ENCODE peak calls at places on chromosomes 5 and 9, in ten cellular contexts. One of them, this sample, is unnamed.

GRCh38 chr5:124124711-124125229 is 612.8 kb downstream of the CSNK1G3 start:
- DNase-seq in tibial nerve: no peak
- DNase-seq in heart left ventricle: no peak
- DNase-seq in IMR-90: peak; percentile 0
- DNase-seq in K562: no peak
- DNase-seq in stomach: no peak
- DNase-seq in ovary: no peak
- DNase-seq in uterus: no peak
- DNase-seq in prostate gland: no peak
- DNase-seq in sigmoid colon: no peak
- DNase-seq in this sample: no peak

GRCh38 chr5:161757223-161757622 is 71.7 kb downstream of the GABRA6 start:
- DNase-seq in prostate gland: no peak
- DNase-seq in ovary: no peak
- DNase-seq in stomach: no peak
- DNase-seq in IMR-90: no peak
- DNase-seq in K562: no peak
- DNase-seq in tibial nerve: no peak
- DNase-seq in uterus: no peak
- DNase-seq in sigmoid colon: no peak
- DNase-seq in heart left ventricle: no peak
- DNase-seq in this sample: no peak

GRCh38 chr5:392431-392988 is 50.5 kb upstream of the EXOC3 start:
- DNase-seq in K562: no peak
- DNase-seq in heart left ventricle: no peak
- DNase-seq in prostate gland: no peak
- DNase-seq in ovary: peak; percentile 7
- DNase-seq in IMR-90: peak; percentile 58
- DNase-seq in uterus: no peak
- DNase-seq in sigmoid colon: no peak
- DNase-seq in stomach: peak; percentile 25
- DNase-seq in tibial nerve: no peak
- DNase-seq in this sample: no peak

GRCh38 chr5:172115541-172115982 is 72.5 kb downstream of the STK10 start:
- DNase-seq in K562: no peak
- DNase-seq in ovary: no peak
- DNase-seq in prostate gland: no peak
- DNase-seq in stomach: no peak
- DNase-seq in tibial nerve: no peak
- DNase-seq in heart left ventricle: no peak
- DNase-seq in sigmoid colon: no peak
- DNase-seq in uterus: no peak
- DNase-seq in IMR-90: no peak
- DNase-seq in this sample: no peak

GRCh38 chr9:71690058-71690691 is 78.1 kb downstream of the CEMIP2 start:
- DNase-seq in uterus: no peak
- DNase-seq in sigmoid colon: no peak
- DNase-seq in K562: no peak
- DNase-seq in ovary: no peak
- DNase-seq in IMR-90: peak; percentile 53
- DNase-seq in tibial nerve: no peak
- DNase-seq in heart left ventricle: no peak
- DNase-seq in prostate gland: no peak
- DNase-seq in stomach: no peak
- DNase-seq in this sample: no peak

GRCh38 chr5:179755022-179755421 is 22.4 kb downstream of the MAML1 start:
- DNase-seq in K562: peak; percentile 23
- DNase-seq in ovary: no peak
- DNase-seq in stomach: no peak
- DNase-seq in heart left ventricle: no peak
- DNase-seq in uterus: no peak
- DNase-seq in prostate gland: no peak
- DNase-seq in sigmoid colon: no peak
- DNase-seq in IMR-90: no peak
- DNase-seq in tibial nerve: no peak
- DNase-seq in this sample: no peak

GRCh38 chr5:76546497-76547102 is 76.6 kb downstream of the F2RL2 start:
- DNase-seq in stomach: no peak
- DNase-seq in prostate gland: no peak
- DNase-seq in uterus: no peak
- DNase-seq in sigmoid colon: no peak
- DNase-seq in ovary: no peak
- DNase-seq in tibial nerve: no peak
- DNase-seq in heart left ventricle: no peak
- DNase-seq in K562: no peak
- DNase-seq in IMR-90: no peak
- DNase-seq in this sample: no peak

GRCh38 chr5:93010037-93010436 is 571.0 kb downstream of the NR2F1-AS1 start:
- DNase-seq in stomach: no peak
- DNase-seq in heart left ventricle: no peak
- DNase-seq in uterus: no peak
- DNase-seq in sigmoid colon: no peak
- DNase-seq in K562: no peak
- DNase-seq in tibial nerve: no peak
- DNase-seq in IMR-90: no peak
- DNase-seq in prostate gland: no peak
- DNase-seq in ovary: no peak
- DNase-seq in this sample: no peak

GRCh38 chr9:88358743-88359142 is 29.5 kb upstream of the SPIN1 start:
- DNase-seq in K562: no peak
- DNase-seq in ovary: no peak
- DNase-seq in sigmoid colon: no peak
- DNase-seq in stomach: no peak
- DNase-seq in heart left ventricle: no peak
- DNase-seq in prostate gland: no peak
- DNase-seq in uterus: no peak
- DNase-seq in tibial nerve: no peak
- DNase-seq in IMR-90: no peak
- DNase-seq in this sample: no peak

GRCh38 chr5:6484446-6484845 is 35.8 kb downstream of the UBE2QL1 start:
- DNase-seq in IMR-90: no peak
- DNase-seq in ovary: no peak
- DNase-seq in tibial nerve: no peak
- DNase-seq in uterus: no peak
- DNase-seq in prostate gland: no peak
- DNase-seq in heart left ventricle: no peak
- DNase-seq in stomach: peak; percentile 22
- DNase-seq in sigmoid colon: no peak
- DNase-seq in K562: no peak
- DNase-seq in this sample: no peak

GRCh38 chr9:78958887-78959286 is 612.9 kb upstream of the TLE4 start:
- DNase-seq in K562: peak; percentile 0
- DNase-seq in IMR-90: no peak
- DNase-seq in uterus: no peak
- DNase-seq in heart left ventricle: no peak
- DNase-seq in tibial nerve: no peak
- DNase-seq in sigmoid colon: no peak
- DNase-seq in prostate gland: no peak
- DNase-seq in ovary: no peak
- DNase-seq in stomach: no peak
- DNase-seq in this sample: no peak

GRCh38 chr9:113187935-113188595 is 33.0 kb downstream of the FKBP15 start:
- DNase-seq in IMR-90: peak; percentile 94
- DNase-seq in K562: no peak
- DNase-seq in heart left ventricle: peak; percentile 33
- DNase-seq in prostate gland: no peak
- DNase-seq in ovary: no peak
- DNase-seq in uterus: no peak
- DNase-seq in sigmoid colon: peak; percentile 84
- DNase-seq in tibial nerve: peak; percentile 71
- DNase-seq in stomach: no peak
- DNase-seq in this sample: peak; percentile 78

GRCh38 chr9:129237195-129237611 is 59.1 kb upstream of the IER5L start:
- DNase-seq in prostate gland: no peak
- DNase-seq in uterus: peak; percentile 67
- DNase-seq in tibial nerve: no peak
- DNase-seq in IMR-90: peak; percentile 65
- DNase-seq in K562: peak; percentile 79
- DNase-seq in sigmoid colon: no peak
- DNase-seq in heart left ventricle: no peak
- DNase-seq in ovary: peak; percentile 60
- DNase-seq in stomach: no peak
- DNase-seq in this sample: no peak

GRCh38 chr5:141360685-141361084 is 891 bp downstream of the PCDHGB2 start:
- DNase-seq in K562: no peak
- DNase-seq in stomach: no peak
- DNase-seq in sigmoid colon: no peak
- DNase-seq in heart left ventricle: no peak
- DNase-seq in tibial nerve: no peak
- DNase-seq in uterus: no peak
- DNase-seq in IMR-90: no peak
- DNase-seq in prostate gland: no peak
- DNase-seq in ovary: no peak
- DNase-seq in this sample: no peak
- H3K27me3 ChIP-seq in K562: peaks cover 6% of the 10 kb centered on the region
- H3K27me3 ChIP-seq in stomach: peaks cover 34% of the 10 kb centered on the region
- H3K27me3 ChIP-seq in sigmoid colon: no peaks in the 10 kb centered on the region
- H3K27me3 ChIP-seq in heart left ventricle: no peaks in the 10 kb centered on the region
- H3K27me3 ChIP-seq in tibial nerve: no peaks in the 10 kb centered on the region
- H3K27me3 ChIP-seq in uterus: no peaks in the 10 kb centered on the region
- H3K27me3 ChIP-seq in IMR-90: peaks cover 2% of the 10 kb centered on the region
- H3K27me3 ChIP-seq in prostate gland: peaks cover 19% of the 10 kb centered on the region
- H3K27me3 ChIP-seq in ovary: no peaks in the 10 kb centered on the region
- H3K27me3 ChIP-seq in this sample: peaks cover 4% of the 10 kb centered on the region

GRCh38 chr9:69035438-69036316 is at the start of gene FXN:
- DNase-seq in stomach: peak; percentile 85
- DNase-seq in sigmoid colon: peak; percentile 90
- DNase-seq in ovary: peak; percentile 77
- DNase-seq in heart left ventricle: peak; percentile 87
- DNase-seq in tibial nerve: peak; percentile 72
- DNase-seq in uterus: peak; percentile 82
- DNase-seq in IMR-90: peak; percentile 75
- DNase-seq in prostate gland: peak; percentile 73
- DNase-seq in K562: peak; percentile 84
- DNase-seq in this sample: peak; percentile 88
- TF ChIP-seq POLR2A in stomach: no peak
- TF ChIP-seq POLR2A in sigmoid colon: no peak
- TF ChIP-seq POLR2A in ovary: peak; percentile 58
- TF ChIP-seq POLR2A in heart left ventricle: peak; percentile 56
- TF ChIP-seq POLR2A in tibial nerve: no peak
- TF ChIP-seq POLR2A in uterus: peak; percentile 8
- TF ChIP-seq POLR2A in IMR-90: peak; percentile 62
- TF ChIP-seq POLR2A in prostate gland: peak; percentile 29
- TF ChIP-seq POLR2A in K562: peak; percentile 67
- TF ChIP-seq POLR2A in this sample: peak; percentile 52

DNA sequence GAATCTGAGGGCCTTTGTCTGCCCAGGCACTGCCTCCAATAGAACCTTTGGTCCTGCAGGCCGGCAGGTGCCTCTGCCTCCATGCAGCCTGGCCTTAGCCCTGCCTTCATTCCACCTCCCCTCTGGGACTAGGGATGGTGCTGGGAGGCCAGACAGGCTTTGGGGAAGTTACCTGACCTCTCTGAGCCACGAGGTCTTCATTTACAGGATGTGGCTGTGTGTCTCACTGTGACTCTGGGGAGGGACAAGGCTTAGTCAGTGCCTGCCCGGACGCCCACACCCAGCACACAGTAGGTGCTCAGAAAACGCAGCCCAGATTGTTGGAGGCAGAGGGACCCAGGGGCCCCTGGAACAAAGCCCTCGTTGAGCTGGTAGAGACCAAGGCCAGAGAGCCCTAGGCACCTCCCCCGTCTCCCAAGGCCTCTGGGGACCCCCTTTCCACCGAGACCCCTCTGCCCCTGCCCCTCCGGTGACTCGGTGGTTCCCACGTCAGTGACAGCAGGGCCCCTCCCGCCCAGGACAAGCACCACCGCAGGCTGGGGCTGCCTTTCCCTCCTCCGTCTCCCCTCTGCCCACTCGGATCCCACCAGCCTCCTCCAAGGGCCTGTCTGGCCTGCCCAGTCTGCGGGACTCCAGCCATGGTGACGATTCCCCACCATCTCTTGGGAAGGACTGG is 46.9 kb upstream of the EGFL7 start:
- DNase-seq in stomach: no peak
- DNase-seq in IMR-90: peak; percentile 13
- DNase-seq in K562: peak; percentile 49
- DNase-seq in tibial nerve: no peak
- DNase-seq in heart left ventricle: no peak
- DNase-seq in prostate gland: no peak
- DNase-seq in sigmoid colon: no peak
- DNase-seq in uterus: no peak
- DNase-seq in ovary: no peak
- DNase-seq in this sample: no peak
- H3K27me3 ChIP-seq in stomach: no peaks in the 10 kb centered on the region
- H3K27me3 ChIP-seq in IMR-90: no peaks in the 10 kb centered on the region
- H3K27me3 ChIP-seq in K562: no peaks in the 10 kb centered on the region
- H3K27me3 ChIP-seq in tibial nerve: no peaks in the 10 kb centered on the region
- H3K27me3 ChIP-seq in heart left ventricle: no peaks in the 10 kb centered on the region
- H3K27me3 ChIP-seq in prostate gland: no peaks in the 10 kb centered on the region
- H3K27me3 ChIP-seq in sigmoid colon: no peaks in the 10 kb centered on the region
- H3K27me3 ChIP-seq in uterus: no peaks in the 10 kb centered on the region
- H3K27me3 ChIP-seq in ovary: no peaks in the 10 kb centered on the region
- H3K27me3 ChIP-seq in this sample: no peaks in the 10 kb centered on the region

GRCh38 chr9:122394265-122395242 is 23.7 kb downstream of the PTGS1 start:
- DNase-seq in prostate gland: no peak
- DNase-seq in uterus: peak; percentile 49
- DNase-seq in sigmoid colon: peak; percentile 91
- DNase-seq in ovary: no peak
- DNase-seq in tibial nerve: peak; percentile 44
- DNase-seq in heart left ventricle: peak; percentile 50
- DNase-seq in K562: no peak
- DNase-seq in IMR-90: peak; percentile 95
- DNase-seq in stomach: no peak
- DNase-seq in this sample: no peak
- TF ChIP-seq POLR2A in prostate gland: no peak
- TF ChIP-seq POLR2A in uterus: no peak
- TF ChIP-seq POLR2A in sigmoid colon: no peak
- TF ChIP-seq POLR2A in ovary: no peak
- TF ChIP-seq POLR2A in tibial nerve: no peak
- TF ChIP-seq POLR2A in heart left ventricle: no peak
- TF ChIP-seq POLR2A in K562: no peak
- TF ChIP-seq POLR2A in IMR-90: no peak
- TF ChIP-seq POLR2A in stomach: no peak
- TF ChIP-seq POLR2A in this sample: no peak

GRCh38 chr9:94904806-94905205 is 178.3 kb downstream of the AOPEP start:
- DNase-seq in K562: no peak
- DNase-seq in sigmoid colon: no peak
- DNase-seq in ovary: no peak
- DNase-seq in tibial nerve: no peak
- DNase-seq in heart left ventricle: no peak
- DNase-seq in stomach: no peak
- DNase-seq in prostate gland: no peak
- DNase-seq in uterus: no peak
- DNase-seq in IMR-90: no peak
- DNase-seq in this sample: no peak
- H3K27me3 ChIP-seq in K562: no peaks in the 10 kb centered on the region
- H3K27me3 ChIP-seq in sigmoid colon: no peaks in the 10 kb centered on the region
- H3K27me3 ChIP-seq in ovary: no peaks in the 10 kb centered on the region
- H3K27me3 ChIP-seq in tibial nerve: no peaks in the 10 kb centered on the region
- H3K27me3 ChIP-seq in heart left ventricle: no peaks in the 10 kb centered on the region
- H3K27me3 ChIP-seq in stomach: no peaks in the 10 kb centered on the region
- H3K27me3 ChIP-seq in prostate gland: no peaks in the 10 kb centered on the region
- H3K27me3 ChIP-seq in uterus: no peaks in the 10 kb centered on the region
- H3K27me3 ChIP-seq in IMR-90: no peaks in the 10 kb centered on the region
- H3K27me3 ChIP-seq in this sample: no peaks in the 10 kb centered on the region

DNA sequence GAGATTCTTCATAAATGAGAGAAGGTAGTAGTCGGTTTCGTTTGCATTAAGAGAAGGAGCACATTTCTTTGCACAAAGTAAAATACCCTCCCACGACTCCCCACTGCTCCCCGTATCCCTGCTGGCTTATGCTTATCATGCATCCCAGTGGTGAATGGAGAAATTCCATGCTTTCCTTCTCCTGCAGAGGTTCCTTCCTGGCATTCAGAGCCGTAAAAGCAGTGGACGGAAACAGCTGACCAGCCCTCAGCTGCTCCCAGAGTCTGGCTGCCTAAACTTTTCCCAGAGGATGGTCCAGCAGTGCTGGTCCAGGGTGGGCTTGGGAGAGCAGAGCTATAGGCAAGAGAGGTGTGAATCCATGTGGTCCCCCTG is 93.1 kb downstream of the C9orf152 start:
- DNase-seq in uterus: no peak
- DNase-seq in K562: no peak
- DNase-seq in sigmoid colon: no peak
- DNase-seq in ovary: no peak
- DNase-seq in IMR-90: peak; percentile 44
- DNase-seq in tibial nerve: no peak
- DNase-seq in prostate gland: no peak
- DNase-seq in stomach: no peak
- DNase-seq in heart left ventricle: peak; percentile 49
- DNase-seq in this sample: no peak
- TF ChIP-seq POLR2A in uterus: no peak
- TF ChIP-seq POLR2A in K562: no peak
- TF ChIP-seq POLR2A in sigmoid colon: no peak
- TF ChIP-seq POLR2A in ovary: no peak
- TF ChIP-seq POLR2A in IMR-90: no peak
- TF ChIP-seq POLR2A in tibial nerve: no peak
- TF ChIP-seq POLR2A in prostate gland: no peak
- TF ChIP-seq POLR2A in stomach: no peak
- TF ChIP-seq POLR2A in heart left ventricle: no peak
- TF ChIP-seq POLR2A in this sample: no peak